ENCODE peak calls at places on chromosomes 12 and 14, in ten cellular contexts. K is gastrocnemius medialis, B is IMR-90, G is body of pancreas, V is right lobe of liver, T is esophagus squamous epithelium, P is Peyer's patch, E is heart left ventricle, N is HCT116, M is A549. R is an unnamed sample. For H3K4me1, the result is how much of the 10 kb centered on the place peaks cover.

GRCh38 chr12:23028158-23028802 is 403.3 kb downstream of the ETNK1 start:
- DNase-seq in K (no peak), B (peak), G (no peak), V (no peak), T (no peak), P (no peak), E (no peak), N (no peak), M (no peak), R (no peak)

GRCh38 chr14:29668201-29668600 is 259.4 kb downstream of the PRKD1 start:
- DNase-seq in K (no peak), B (no peak), G (no peak), V (no peak), T (no peak), P (no peak), E (no peak), N (no peak), M (no peak), R (no peak)

GRCh38 chr14:35336171-35337073 is 44.2 kb downstream of the PSMA6 start:
- DNase-seq in K (peak), B (peak), G (peak), V (peak), T (peak), P (peak), E (peak), N (no peak), M (peak), R (no peak)

GRCh38 chr14:22864979-22865378 is 6.6 kb upstream of the LRP10 start:
- DNase-seq in K (no peak), B (no peak), G (no peak), V (no peak), T (no peak), P (no peak), E (no peak), N (no peak), M (no peak), R (no peak)

GRCh38 chr12:15887043-15887817 is 5.0 kb downstream of the STRAP start:
- DNase-seq in K (no peak), B (no peak), G (no peak), V (no peak), T (no peak), P (no peak), E (no peak), N (no peak), M (no peak), R (no peak)

GRCh38 chr14:92223027-92223426 is 99.9 kb upstream of the SLC24A4 start:
- DNase-seq in K (no peak), B (no peak), G (no peak), V (no peak), T (no peak), P (no peak), E (no peak), N (no peak), M (no peak), R (no peak)

GRCh38 chr12:94200695-94201094 is 52.3 kb downstream of the PLXNC1 start:
- DNase-seq in K (no peak), B (no peak), G (no peak), V (no peak), T (no peak), P (no peak), E (no peak), N (no peak), M (no peak), R (no peak)

GRCh38 chr12:18261273-18261672 is at the start of gene PIK3C2G:
- DNase-seq in K (no peak), B (no peak), G (no peak), V (no peak), T (no peak), P (no peak), E (no peak), N (no peak), M (no peak), R (no peak)

GRCh38 chr12:113214938-113215400 is 6.3 kb upstream of the TPCN1 start:
- DNase-seq in K (peak), B (peak), G (peak), V (no peak), T (no peak), P (no peak), E (peak), N (peak), M (peak), R (no peak)

GRCh38 chr14:69820991-69821390 is 23.9 kb upstream of the SLC10A1 start:
- DNase-seq in K (no peak), B (no peak), G (no peak), V (no peak), T (no peak), P (no peak), E (no peak), N (no peak), M (no peak), R (no peak)

GRCh38 chr12:86634706-86635410 is 378.7 kb upstream of the MGAT4C start:
- DNase-seq in K (no peak), B (peak), G (no peak), V (no peak), T (no peak), P (no peak), E (no peak), N (no peak), M (no peak), R (no peak)

GRCh38 chr12:102054345-102054744 is 7.4 kb downstream of the WASHC3 start:
- DNase-seq in K (no peak), B (no peak), G (no peak), V (no peak), T (no peak), P (no peak), E (no peak), N (no peak), M (no peak), R (no peak)

GRCh38 chr14:99425272-99425681 is 55.4 kb downstream of the SETD3 start:
- DNase-seq in K (peak), B (no peak), G (peak), V (no peak), T (no peak), P (no peak), E (no peak), N (no peak), M (no peak), R (no peak)

GRCh38 chr12:106978035-106978800 is 8.7 kb downstream of the MTERF2 start:
- DNase-seq in K (no peak), B (no peak), G (peak), V (peak), T (no peak), P (peak), E (peak), N (no peak), M (no peak), R (no peak)

GRCh38 chr14:99320105-99320572 is 48.1 kb upstream of the BCL11B start:
- DNase-seq in K (no peak), B (peak), G (peak), V (no peak), T (no peak), P (peak), E (no peak), N (peak), M (peak), R (peak)

GRCh38 chr12:19588944-19589343 is 149.7 kb downstream of the AEBP2 start:
- DNase-seq in K (no peak), B (no peak), G (no peak), V (no peak), T (no peak), P (no peak), E (no peak), N (no peak), M (no peak), R (no peak)

GRCh38 chr12:52241205-52241842 is 8.3 kb downstream of the KRT7 start:
- DNase-seq in K (no peak), B (peak), G (no peak), V (no peak), T (no peak), P (no peak), E (no peak), N (no peak), M (no peak), R (no peak)
- H3K4me1 ChIP-seq in K (under half), B (under half), G (half or more), V (under half), T (half or more), P (under half), E (under half), N (under half), M (half or more), R (under half)

GRCh38 chr12:52900166-52900895 is 4.5 kb downstream of the KRT8 start:
- DNase-seq in K (no peak), B (no peak), G (no peak), V (no peak), T (no peak), P (no peak), E (no peak), N (no peak), M (no peak), R (no peak)
- TF ChIP-seq POLR2A in K (no peak), B (no peak), G (no peak), V (no peak), T (no peak), P (no peak), E (no peak), N (no peak), M (no peak), R (no peak)

DNA sequence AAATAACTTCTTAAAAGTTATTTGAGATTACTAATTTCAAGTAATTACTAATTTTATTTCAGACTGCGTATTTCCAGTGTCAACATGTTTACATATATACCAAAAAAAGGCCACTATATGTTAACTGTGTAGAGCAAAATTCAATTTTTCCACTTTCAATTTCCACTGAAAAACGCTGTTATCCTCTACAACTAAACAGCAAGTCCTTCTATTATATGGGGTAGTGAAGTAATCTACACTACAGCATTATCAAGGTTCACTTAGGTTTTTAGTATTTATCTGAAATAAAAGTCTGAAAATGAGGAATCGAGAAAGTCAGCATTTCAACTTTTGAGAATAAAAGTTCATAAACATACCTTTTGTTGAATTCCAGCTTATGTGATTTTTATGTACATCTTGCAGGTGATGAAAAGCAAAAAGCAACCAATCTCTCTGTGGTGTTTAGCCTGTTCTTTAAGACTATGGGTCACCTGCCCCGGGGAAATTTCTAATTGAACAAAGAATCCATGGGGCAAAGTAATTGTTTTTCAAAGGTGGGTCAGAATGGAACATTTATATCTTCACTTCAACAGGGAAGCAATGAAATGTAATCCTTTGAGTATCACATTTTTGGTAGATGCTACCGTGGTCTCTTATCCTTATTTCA is 3.3 kb downstream of the BTG1 start:
- DNase-seq in K (no peak), B (no peak), G (no peak), V (no peak), T (no peak), P (no peak), E (no peak), N (no peak), M (no peak), R (no peak)
- H3K4me1 ChIP-seq in K (half or more), B (under half), G (under half), V (under half), T (half or more), P (under half), E (under half), N (under half), M (under half), R (under half)

DNA sequence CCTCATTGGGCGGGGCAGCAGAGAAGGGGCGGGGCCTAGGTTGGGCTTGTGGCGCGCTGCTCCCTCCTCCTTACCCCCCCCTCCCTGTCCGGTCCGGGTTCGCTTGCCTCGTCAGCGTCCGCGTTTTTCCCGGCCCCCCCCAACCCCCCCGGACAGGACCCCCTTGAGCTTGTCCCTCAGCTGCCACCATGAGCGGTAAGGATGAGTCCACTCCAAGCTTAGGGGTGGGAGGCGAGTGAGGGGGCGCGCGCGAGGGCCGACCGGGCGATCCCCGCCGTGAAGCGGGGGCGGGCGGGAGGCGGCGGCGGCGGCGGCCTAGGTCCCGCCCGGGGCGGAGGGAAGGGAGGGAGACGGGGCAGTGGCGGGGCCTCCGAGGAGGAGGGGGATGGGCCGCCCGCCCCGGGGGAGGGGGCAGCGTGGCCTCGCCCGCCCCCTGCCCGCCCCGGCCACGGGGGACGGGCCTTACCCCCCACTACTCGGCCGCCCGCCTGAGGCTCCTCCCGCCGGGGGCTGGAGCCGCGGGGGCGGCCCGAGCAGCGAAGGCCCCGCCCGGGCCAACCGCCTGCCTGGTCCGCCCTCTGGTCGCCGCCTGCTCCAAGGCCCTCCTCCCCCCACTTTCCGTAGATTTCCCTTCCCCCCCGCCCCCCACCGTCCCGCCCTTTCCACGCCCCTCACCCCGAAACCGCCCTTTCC is at the start of gene SP1:
- DNase-seq in K (peak), B (peak), G (peak), V (peak), T (peak), P (peak), E (peak), N (peak), M (peak), R (no peak)
- TF ChIP-seq POLR2A in K (peak), B (peak), G (no peak), V (peak), T (peak), P (peak), E (no peak), N (no peak), M (peak), R (no peak)

GRCh38 chr12:124783087-124783486 is 80.6 kb downstream of the SCARB1 start:
- DNase-seq in K (no peak), B (no peak), G (no peak), V (no peak), T (no peak), P (no peak), E (no peak), N (no peak), M (no peak), R (no peak)
- H3K4me1 ChIP-seq in K (under half), B (under half), G (under half), V (under half), T (under half), P (under half), E (under half), N (under half), M (under half), R (under half)

GRCh38 chr14:53217283-53217994 is 64.3 kb upstream of the DDHD1 start:
- DNase-seq in K (peak), B (peak), G (peak), V (peak), T (no peak), P (peak), E (peak), N (peak), M (peak), R (no peak)
- TF ChIP-seq POLR2A in K (no peak), B (no peak), G (peak), V (no peak), T (no peak), P (no peak), E (no peak), N (peak), M (no peak), R (no peak)

GRCh38 chr12:67043771-67044170 is 225.4 kb upstream of the CAND1 start:
- DNase-seq in K (no peak), B (no peak), G (no peak), V (no peak), T (no peak), P (no peak), E (no peak), N (no peak), M (no peak), R (no peak)
- H3K4me1 ChIP-seq in K (under half), B (under half), G (under half), V (under half), T (under half), P (under half), E (under half), N (under half), M (under half), R (under half)

R was measured in vagina.